ENCODE peak calls at places on chromosomes 3 and 15, in five cellular contexts. U is AG10803, X is omental fat pad, B is Panc1, G is cardiac muscle cell. E is an unnamed sample.

GRCh38 chr3:188574885-188575284 is 420.9 kb downstream of the LPP start:
- DNase-seq in B (no peak), U (no peak), G (no peak), X (no peak), E (no peak)

GRCh38 chr3:52782412-52783210 is 5.2 kb downstream of the ITIH1 start:
- DNase-seq in G (no peak), U (no peak), X (no peak), B (no peak), E (no peak)

GRCh38 chr3:30964612-30965011 is 70.2 kb upstream of the GADL1 start:
- DNase-seq in U (no peak), G (no peak), X (no peak), B (no peak), E (no peak)

GRCh38 chr3:24519368-24520100 is 24.9 kb upstream of the THRB start:
- DNase-seq in X (no peak), U (no peak), G (no peak), B (no peak), E (no peak)

GRCh38 chr15:27672537-27672936 is 426.6 kb downstream of the OCA2 start:
- DNase-seq in G (no peak), B (no peak), U (no peak), X (no peak), E (no peak)

GRCh38 chr3:129383292-129383860 is 45.1 kb downstream of the EFCAB12 start:
- DNase-seq in G (peak; percentile 77), B (peak; percentile 42), X (no peak), U (peak; percentile 48), E (peak; percentile 26)

GRCh38 chr15:66132251-66132816 is 121.2 kb downstream of the MEGF11 start:
- DNase-seq in X (no peak), B (no peak), G (no peak), U (no peak), E (no peak)

GRCh38 chr15:85116066-85116465 is 134.4 kb downstream of the PDE8A start:
- DNase-seq in U (no peak), B (no peak), X (no peak), G (no peak), E (no peak)

GRCh38 chr3:37249717-37250116 is 75.3 kb upstream of the LRRFIP2 start:
- DNase-seq in B (no peak), X (no peak), G (no peak), U (no peak), E (no peak)

GRCh38 chr3:152300029-152300764 is 31.5 kb downstream of the MBNL1 start:
- DNase-seq in U (no peak), G (no peak), B (no peak), X (no peak), E (no peak)

GRCh38 chr3:100042144-100042543 is 72.2 kb downstream of the FILIP1L start:
- DNase-seq in G (peak; percentile 89), U (peak; percentile 90), B (peak; percentile 83), X (no peak), E (no peak)

GRCh38 chr15:81118361-81118760 is 15.7 kb upstream of the CFAP161 start:
- DNase-seq in U (no peak), G (no peak), X (no peak), B (no peak), E (no peak)

GRCh38 chr3:50237133-50237651 is 1.2 kb downstream of the GNAI2 start:
- DNase-seq in G (peak; percentile 64), B (no peak), X (no peak), U (peak; percentile 64), E (peak; percentile 34)

GRCh38 chr3:51099794-51100542 is 285.1 kb upstream of the MANF start:
- DNase-seq in X (no peak), G (peak; percentile 63), B (peak; percentile 10), U (peak; percentile 61), E (no peak)

GRCh38 chr3:129961142-129961541 is 13.4 kb upstream of the TRH start:
- DNase-seq in G (peak; percentile 35), X (no peak), B (no peak), U (peak; percentile 23), E (no peak)

GRCh38 chr3:98333989-98334606 is 19.6 kb upstream of the OR5K4 start:
- DNase-seq in G (peak; percentile 56), U (no peak), X (no peak), B (no peak), E (no peak)

GRCh38 chr15:98085003-98085639 is 124.6 kb downstream of the ARRDC4 start:
- DNase-seq in G (peak; percentile 76), B (peak; percentile 36), U (peak; percentile 78), X (no peak), E (no peak)

GRCh38 chr3:189961525-189962161 is 159.1 kb downstream of the P3H2 start:
- DNase-seq in B (no peak), G (peak; percentile 85), X (peak; percentile 67), U (peak; percentile 74), E (no peak)

GRCh38 chr3:143975549-143976152 is 4.0 kb downstream of the DIPK2A start:
- DNase-seq in B (no peak), X (no peak), G (peak; percentile 80), U (peak; percentile 65), E (no peak)

GRCh38 chr15:60649845-60650548 is 171.1 kb upstream of the ICE2 start:
- DNase-seq in G (no peak), B (no peak), U (no peak), X (no peak), E (no peak)

GRCh38 chr3:160331127-160331937 is 67.7 kb downstream of the IFT80 start:
- DNase-seq in G (peak; percentile 91), U (peak; percentile 93), X (no peak), B (peak; percentile 56), E (no peak)

GRCh38 chr15:73464602-73465001 is 21.6 kb downstream of the REC114 start:
- DNase-seq in U (no peak), G (no peak), X (no peak), B (peak; percentile 2), E (no peak)
- TF ChIP-seq CTCF in U (peak; percentile 25), G (peak; percentile 21), X (no peak), B (peak; percentile 27), E (no peak)

DNA sequence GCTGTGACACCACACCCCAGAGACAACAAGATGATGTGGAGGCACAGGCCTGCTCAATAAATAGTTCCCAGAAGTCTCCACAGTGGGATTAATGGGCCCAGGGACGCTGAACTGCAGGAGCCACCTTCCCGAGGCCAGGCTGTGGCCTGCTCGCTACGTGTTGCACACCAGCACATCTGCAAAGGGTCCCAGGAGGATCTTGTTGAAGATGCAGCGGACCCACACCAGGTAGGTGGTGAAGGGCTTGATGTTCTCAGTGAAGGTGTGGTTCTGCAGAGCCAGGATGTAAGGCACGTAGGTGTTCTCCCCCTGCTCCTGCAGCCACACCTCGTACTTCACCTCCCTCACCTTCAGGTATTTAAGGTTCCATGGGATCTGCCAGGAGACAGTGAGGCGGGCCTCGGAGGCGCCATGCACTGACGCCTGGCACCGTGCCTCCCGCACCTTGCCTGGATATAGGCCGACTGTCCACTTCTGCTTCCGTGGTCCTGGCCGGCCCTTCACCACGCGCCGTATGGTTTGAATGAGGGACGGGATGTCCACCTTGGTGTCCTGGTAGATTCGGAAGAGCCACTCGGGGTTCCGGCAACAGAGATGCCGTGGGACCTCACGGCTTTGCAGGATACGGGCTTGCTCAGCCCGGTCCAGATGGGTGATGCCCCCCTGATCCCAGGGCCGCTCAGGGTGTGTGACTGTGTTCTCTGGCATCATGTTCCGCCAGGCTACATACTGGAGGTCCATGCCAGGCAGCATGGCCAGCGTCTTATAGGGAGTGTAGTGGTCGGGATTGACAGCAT is 26.1 kb downstream of the POMGNT2 start:
- DNase-seq in U (no peak), X (no peak), B (no peak), G (no peak), E (no peak)
- TF ChIP-seq CTCF in U (no peak), X (no peak), B (no peak), G (no peak), E (no peak)

DNA sequence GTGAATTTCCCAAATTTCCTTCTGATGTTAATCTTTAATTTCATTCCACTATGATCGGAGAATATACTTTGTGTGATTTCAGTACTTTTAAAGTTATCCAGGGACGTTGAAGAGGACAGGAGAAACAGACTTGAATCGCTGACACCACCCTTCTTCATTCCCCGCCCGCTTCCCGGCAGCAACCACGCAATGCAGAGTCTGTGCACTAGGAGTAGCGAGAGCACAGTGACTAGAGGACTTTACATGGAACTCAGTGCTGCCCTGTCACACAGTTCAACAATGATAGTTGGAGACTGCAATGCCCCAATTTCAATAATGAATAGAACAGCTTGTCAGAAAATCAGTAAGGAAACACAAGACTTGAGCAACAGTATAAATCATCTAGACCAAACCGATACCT is 73.9 kb downstream of the RNF13 start:
- DNase-seq in X (no peak), U (no peak), G (no peak), B (no peak), E (no peak)
- TF ChIP-seq CTCF in X (no peak), U (no peak), G (no peak), B (peak; percentile 2), E (no peak)

GRCh38 chr3:44867421-44868111 is 5.9 kb downstream of the TMEM42 start:
- DNase-seq in X (no peak), G (no peak), B (no peak), U (no peak), E (no peak)

GRCh38 chr3:44862221-44862637 is 517 bp downstream of the TMEM42 start:
- DNase-seq in U (no peak), X (no peak), B (no peak), G (peak; percentile 47), E (no peak)

GRCh38 chr3:44860117-44860516 is 1.6 kb upstream of the TMEM42 start:
- DNase-seq in G (no peak), U (no peak), X (no peak), B (no peak), E (no peak)

GRCh38 chr3:44865272-44866005 is 3.7 kb downstream of the TMEM42 start:
- DNase-seq in B (no peak), U (no peak), X (no peak), G (no peak), E (no peak)

DNA sequence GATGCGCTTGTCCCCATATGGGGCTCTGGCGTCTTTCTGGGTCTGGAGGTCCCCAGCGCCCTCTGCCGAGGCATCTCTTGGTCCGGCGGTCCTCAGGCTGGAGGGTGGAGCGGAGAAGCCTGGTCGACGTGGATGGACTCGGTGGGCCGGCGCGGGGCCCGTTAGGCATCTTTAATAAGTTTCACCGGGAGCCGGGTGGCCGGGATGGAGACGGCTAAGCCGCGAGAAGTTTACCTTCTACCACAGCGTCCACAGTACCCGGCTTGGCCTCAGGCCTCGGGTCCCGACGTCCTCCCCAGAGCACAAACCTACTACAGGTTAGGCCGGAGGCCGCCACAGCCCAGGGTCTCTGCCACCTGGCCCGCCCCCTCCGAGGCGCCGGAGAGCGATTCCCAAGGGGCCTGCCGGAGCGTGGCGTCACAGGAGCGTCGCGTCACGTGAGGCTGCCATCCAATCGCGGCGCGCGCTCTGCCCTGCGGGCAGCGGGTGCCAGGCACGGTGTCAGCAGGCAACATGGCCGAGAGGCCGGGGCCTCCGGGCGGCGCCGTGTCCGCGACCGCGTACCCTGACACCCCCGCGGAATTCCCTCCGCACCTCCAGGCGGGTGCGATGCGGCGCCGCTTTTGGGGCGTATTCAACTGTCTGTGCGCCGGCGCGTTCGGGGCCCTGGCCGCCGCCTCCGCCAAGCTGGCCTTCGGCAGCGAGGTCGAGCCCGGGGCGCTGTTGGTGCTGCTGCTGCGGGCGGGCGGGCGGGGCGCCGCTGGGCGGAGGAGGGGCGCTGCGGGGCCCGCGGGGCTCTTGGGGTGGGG is at the start of gene TMEM42:
- DNase-seq in B (peak; percentile 56), X (peak; percentile 77), G (peak; percentile 96), U (peak; percentile 90), E (peak; percentile 90)
- TF ChIP-seq CTCF in B (peak; percentile 61), X (no peak), G (peak; percentile 44), U (peak; percentile 35), E (no peak)